ENCODE peak calls at places on chromosomes 5 and 9, in eight cellular contexts. O, Z, S, E, L, C, D and K are unnamed samples.

GRCh38 chr5:58156354-58156753 is 303.5 kb downstream of the PLK2 start:
- DNase-seq in O (no peak), Z (no peak), S (no peak), E (no peak), L (no peak), C (no peak), D (no peak), K (no peak)

GRCh38 chr5:55220433-55221185 is 6.5 kb downstream of the MCIDAS start:
- DNase-seq in O (peak), Z (no peak), S (no peak), E (no peak), L (peak), C (no peak), D (no peak), K (no peak)

GRCh38 chr9:18989865-18990264 is 43.1 kb downstream of the SAXO1 start:
- DNase-seq in O (no peak), Z (no peak), S (no peak), E (no peak), L (no peak), C (no peak), D (no peak), K (no peak)

GRCh38 chr9:83167126-83167525 is 104.2 kb upstream of the RASEF start:
- DNase-seq in O (no peak), Z (no peak), S (no peak), E (no peak), L (no peak), C (no peak), D (no peak), K (no peak)

GRCh38 chr9:133787749-133788015 is 49.5 kb upstream of the SARDH start:
- DNase-seq in O (peak), Z (no peak), S (no peak), E (peak), L (peak), C (no peak), D (peak), K (peak)

GRCh38 chr5:156473271-156473935 is 146.4 kb downstream of the SGCD start:
- DNase-seq in O (no peak), Z (no peak), S (no peak), E (no peak), L (no peak), C (no peak), D (no peak), K (no peak)

GRCh38 chr9:3403315-3403714 is 122.5 kb downstream of the RFX3 start:
- DNase-seq in O (no peak), Z (no peak), S (no peak), E (no peak), L (no peak), C (no peak), D (no peak), K (no peak)

GRCh38 chr5:163269624-163270023 is 167.8 kb upstream of the CCNG1 start:
- DNase-seq in O (no peak), Z (no peak), S (no peak), E (no peak), L (no peak), C (no peak), D (no peak), K (no peak)

GRCh38 chr9:111857555-111858211 is 38.9 kb upstream of the UGCG start:
- DNase-seq in O (no peak), Z (no peak), S (no peak), E (no peak), L (no peak), C (no peak), D (no peak), K (no peak)

GRCh38 chr9:133977421-133978201 is 14.5 kb downstream of the VAV2 start:
- DNase-seq in O (no peak), Z (no peak), S (peak), E (no peak), L (no peak), C (no peak), D (peak), K (no peak)

GRCh38 chr5:120682851-120683250 is 218.8 kb downstream of the PRR16 start:
- DNase-seq in O (no peak), Z (no peak), S (no peak), E (no peak), L (no peak), C (no peak), D (no peak), K (no peak)

GRCh38 chr9:91817493-91818225 is 132.4 kb downstream of the ROR2 start:
- DNase-seq in O (no peak), Z (no peak), S (peak), E (no peak), L (no peak), C (no peak), D (no peak), K (no peak)

GRCh38 chr9:114822708-114823107 is 16.9 kb upstream of the TNFSF15 start:
- DNase-seq in O (no peak), Z (no peak), S (no peak), E (no peak), L (no peak), C (no peak), D (no peak), K (no peak)

GRCh38 chr5:909086-909485 is 16.4 kb downstream of the TRIP13 start:
- DNase-seq in O (no peak), Z (no peak), S (no peak), E (no peak), L (no peak), C (no peak), D (peak), K (no peak)

GRCh38 chr5:173535976-173536639 is 80.3 kb downstream of the BOD1 start:
- DNase-seq in O (no peak), Z (no peak), S (no peak), E (no peak), L (no peak), C (no peak), D (no peak), K (no peak)

GRCh38 chr5:15500326-15500958 is 462 bp downstream of the FBXL7 start:
- DNase-seq in O (peak), Z (no peak), S (peak), E (no peak), L (peak), C (no peak), D (peak), K (no peak)

GRCh38 chr9:136287960-136288753 is 15.7 kb downstream of the CCDC187 start:
- DNase-seq in O (no peak), Z (no peak), S (no peak), E (no peak), L (no peak), C (no peak), D (no peak), K (peak)

GRCh38 chr9:127084071-127085039 is 38.1 kb downstream of the ANGPTL2 start:
- DNase-seq in O (no peak), Z (no peak), S (peak), E (no peak), L (no peak), C (no peak), D (no peak), K (no peak)

GRCh38 chr9:82957526-82958379 is 105.2 kb downstream of the RASEF start:
- DNase-seq in O (no peak), Z (no peak), S (no peak), E (no peak), L (no peak), C (no peak), D (no peak), K (no peak)

DNA sequence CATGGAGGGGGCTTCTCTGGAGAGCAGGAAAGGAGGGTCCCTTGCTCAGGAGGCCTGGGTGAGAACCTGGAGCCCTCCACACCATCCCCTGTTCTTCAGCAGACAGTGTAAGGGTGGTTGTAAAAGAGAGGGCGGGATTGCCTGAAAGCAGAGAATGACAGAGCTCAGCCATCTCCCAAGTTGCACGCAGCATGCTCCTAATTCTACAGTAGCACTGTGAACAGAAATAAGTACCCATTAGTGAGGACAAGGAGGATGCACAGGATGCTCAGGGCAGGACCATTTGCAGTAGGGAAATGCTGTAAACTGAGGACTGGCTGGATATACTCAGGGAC is 8.4 kb downstream of the CCDC69 start:
- DNase-seq in O (no peak), Z (no peak), S (no peak), E (no peak), L (no peak), C (no peak), D (no peak), K (no peak)
- TF ChIP-seq POLR2AphosphoS5 in O (no peak), Z (no peak), S (no peak), E (no peak), L (no peak), C (no peak), D (no peak), K (no peak)

DNA sequence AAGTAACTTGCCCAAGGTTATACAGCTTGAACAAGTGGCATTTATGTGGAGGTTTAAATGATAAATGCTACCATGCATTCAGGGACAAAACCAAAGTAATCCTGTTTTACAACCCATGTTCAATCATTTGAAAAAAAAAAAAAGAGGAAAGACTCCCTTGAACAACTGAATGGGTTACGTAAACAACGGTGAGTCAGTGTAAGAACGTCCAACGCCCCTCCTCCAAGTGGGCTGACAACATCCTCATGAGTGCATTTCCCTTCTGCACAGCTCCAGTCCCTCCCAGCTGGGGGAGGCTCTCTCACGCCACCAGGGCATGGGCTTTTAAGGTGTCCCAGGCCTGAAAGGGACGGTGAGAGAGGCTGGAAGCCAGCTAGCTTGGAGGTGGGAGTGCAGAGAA is 90.0 kb downstream of the PRRT1B start:
- DNase-seq in O (no peak), Z (no peak), S (peak), E (no peak), L (peak), C (no peak), D (peak), K (peak)
- TF ChIP-seq POLR2A in O (no peak), Z (no peak), S (peak), E (no peak), L (peak), C (no peak), D (no peak), K (no peak)

GRCh38 chr9:69820955-69821788 is 555 bp downstream of the CFAP95 start:
- DNase-seq in O (no peak), Z (no peak), S (no peak), E (no peak), L (no peak), C (no peak), D (no peak), K (no peak)

GRCh38 chr9:69816775-69817174 is 3.8 kb upstream of the CFAP95 start:
- DNase-seq in O (no peak), Z (no peak), S (no peak), E (no peak), L (no peak), C (no peak), D (no peak), K (no peak)

GRCh38 chr9:69818946-69819345 is 1.7 kb upstream of the CFAP95 start:
- DNase-seq in O (no peak), Z (no peak), S (no peak), E (no peak), L (no peak), C (no peak), D (no peak), K (no peak)

GRCh38 chr9:69815313-69815712 is 5.3 kb upstream of the CFAP95 start:
- DNase-seq in O (no peak), Z (no peak), S (no peak), E (no peak), L (no peak), C (no peak), D (no peak), K (no peak)

GRCh38 chr9:69817202-69817601 is 3.4 kb upstream of the CFAP95 start:
- DNase-seq in O (no peak), Z (no peak), S (no peak), E (no peak), L (no peak), C (no peak), D (no peak), K (no peak)
- TF ChIP-seq POLR2AphosphoS5 in O (no peak), Z (no peak), S (no peak), E (no peak), L (no peak), C (no peak), D (no peak), K (no peak)

GRCh38 chr9:120928720-120929389 is 2.3 kb upstream of the TRAF1 start:
- DNase-seq in O (peak), Z (peak), S (peak), E (peak), L (peak), C (no peak), D (peak), K (peak)

GRCh38 chr9:120928015-120928719 is 1.6 kb upstream of the TRAF1 start:
- DNase-seq in O (peak), Z (no peak), S (peak), E (no peak), L (peak), C (no peak), D (peak), K (peak)

GRCh38 chr9:120925535-120926396 is 830 bp downstream of the TRAF1 start:
- DNase-seq in O (no peak), Z (no peak), S (peak), E (no peak), L (no peak), C (no peak), D (no peak), K (no peak)

GRCh38 chr9:120926397-120926928 is at the start of gene TRAF1:
- DNase-seq in O (no peak), Z (no peak), S (peak), E (no peak), L (no peak), C (no peak), D (peak), K (no peak)

DNA sequence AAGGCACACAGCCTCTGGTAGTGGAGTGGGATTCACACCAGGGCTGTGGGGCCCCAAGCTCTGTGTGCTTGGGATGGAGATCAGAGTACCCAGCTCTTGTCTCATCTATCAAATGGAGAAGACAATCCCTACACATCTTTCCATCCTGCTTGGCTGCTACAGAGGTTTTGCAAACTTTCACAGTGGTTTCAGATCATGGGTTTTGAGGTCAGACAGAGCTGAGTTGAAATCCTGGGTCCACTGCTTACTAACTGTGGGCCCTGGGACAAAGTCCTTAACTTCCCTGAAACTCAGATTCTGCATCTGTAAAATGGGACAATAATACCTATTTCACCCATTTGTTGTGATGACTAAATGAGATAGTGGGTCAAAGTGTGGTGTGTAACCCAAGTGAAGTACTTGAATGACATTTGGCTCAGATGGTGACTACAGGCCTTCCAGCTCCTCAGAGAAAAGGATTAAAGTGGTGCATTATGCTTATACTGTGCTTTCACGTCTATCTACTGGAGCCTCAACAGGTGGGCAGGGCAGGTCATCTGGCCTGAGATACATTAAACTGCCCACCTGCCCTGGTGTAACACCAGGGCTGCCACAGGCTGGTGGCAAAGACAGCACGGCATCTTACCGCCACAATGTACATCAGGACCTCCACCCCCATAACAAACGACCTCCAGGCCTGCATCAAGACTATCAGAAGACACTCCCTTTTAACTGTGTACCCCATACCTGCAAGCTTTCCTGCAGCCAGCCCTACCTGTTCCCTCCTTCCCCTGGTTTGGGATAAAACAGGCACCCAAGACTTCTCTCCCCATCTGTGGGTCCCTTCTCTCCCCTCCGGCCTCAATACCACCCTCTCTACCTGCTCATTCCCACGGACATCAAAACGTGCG is 774 bp upstream of the TRAF1 start:
- DNase-seq in O (no peak), Z (no peak), S (peak), E (no peak), L (no peak), C (no peak), D (no peak), K (no peak)
- TF ChIP-seq POLR2A in O (no peak), Z (no peak), S (no peak), E (no peak), L (no peak), C (no peak), D (no peak), K (no peak)

GRCh38 chr5:109701252-109701651 is 11.5 kb downstream of the MAN2A1 start:
- DNase-seq in O (no peak), Z (no peak), S (no peak), E (no peak), L (no peak), C (no peak), D (no peak), K (no peak)

GRCh38 chr5:109703827-109704226 is 14.1 kb downstream of the MAN2A1 start:
- DNase-seq in O (no peak), Z (no peak), S (no peak), E (no peak), L (no peak), C (no peak), D (no peak), K (no peak)

GRCh38 chr5:109703165-109703564 is 13.4 kb downstream of the MAN2A1 start:
- DNase-seq in O (no peak), Z (no peak), S (no peak), E (no peak), L (no peak), C (no peak), D (no peak), K (no peak)

GRCh38 chr5:109701779-109702178 is 12.1 kb downstream of the MAN2A1 start:
- DNase-seq in O (no peak), Z (no peak), S (no peak), E (no peak), L (no peak), C (no peak), D (no peak), K (no peak)

GRCh38 chr5:109700516-109701174 is 10.9 kb downstream of the MAN2A1 start:
- DNase-seq in O (no peak), Z (no peak), S (no peak), E (no peak), L (no peak), C (no peak), D (no peak), K (no peak)
- TF ChIP-seq POLR2AphosphoS5 in O (no peak), Z (no peak), S (no peak), E (no peak), L (no peak), C (no peak), D (no peak), K (no peak)

DNA sequence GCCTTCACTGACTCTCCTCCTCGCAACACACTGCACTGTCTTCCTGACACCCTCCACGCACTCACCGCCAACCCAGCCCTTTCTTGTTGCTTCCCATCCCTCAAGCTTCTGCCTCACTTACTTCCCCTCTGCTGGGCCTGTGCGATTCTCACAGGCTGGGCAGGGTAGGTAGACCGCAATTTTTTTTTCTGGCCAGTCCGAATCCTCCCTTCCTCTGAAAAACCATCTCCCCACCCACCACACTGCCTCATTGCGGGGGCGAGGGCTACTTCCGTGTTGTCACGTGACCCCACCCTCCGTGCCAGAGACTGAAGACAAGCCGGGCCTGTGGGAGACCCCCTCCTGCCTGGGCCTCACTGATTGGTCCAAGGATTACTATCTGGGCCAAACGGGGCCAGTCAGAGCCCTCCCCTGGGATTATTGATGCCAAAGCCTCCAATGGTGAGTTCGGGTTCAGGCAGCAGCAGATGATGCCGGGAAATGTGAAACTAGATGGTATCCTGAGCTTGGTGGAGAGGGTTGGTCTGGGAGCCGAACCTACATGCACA is 73.1 kb downstream of the STK10 start:
- DNase-seq in O (no peak), Z (no peak), S (no peak), E (peak), L (peak), C (no peak), D (peak), K (no peak)
- TF ChIP-seq POLR2A in O (no peak), Z (no peak), S (no peak), E (peak), L (no peak), C (no peak), D (no peak), K (no peak)

GRCh38 chr5:171673840-171674239 is 111.8 kb upstream of the SMIM23 start:
- DNase-seq in O (no peak), Z (no peak), S (no peak), E (no peak), L (no peak), C (no peak), D (no peak), K (no peak)
- TF ChIP-seq POLR2AphosphoS5 in O (no peak), Z (no peak), S (no peak), E (no peak), L (no peak), C (no peak), D (no peak), K (no peak)

DNA sequence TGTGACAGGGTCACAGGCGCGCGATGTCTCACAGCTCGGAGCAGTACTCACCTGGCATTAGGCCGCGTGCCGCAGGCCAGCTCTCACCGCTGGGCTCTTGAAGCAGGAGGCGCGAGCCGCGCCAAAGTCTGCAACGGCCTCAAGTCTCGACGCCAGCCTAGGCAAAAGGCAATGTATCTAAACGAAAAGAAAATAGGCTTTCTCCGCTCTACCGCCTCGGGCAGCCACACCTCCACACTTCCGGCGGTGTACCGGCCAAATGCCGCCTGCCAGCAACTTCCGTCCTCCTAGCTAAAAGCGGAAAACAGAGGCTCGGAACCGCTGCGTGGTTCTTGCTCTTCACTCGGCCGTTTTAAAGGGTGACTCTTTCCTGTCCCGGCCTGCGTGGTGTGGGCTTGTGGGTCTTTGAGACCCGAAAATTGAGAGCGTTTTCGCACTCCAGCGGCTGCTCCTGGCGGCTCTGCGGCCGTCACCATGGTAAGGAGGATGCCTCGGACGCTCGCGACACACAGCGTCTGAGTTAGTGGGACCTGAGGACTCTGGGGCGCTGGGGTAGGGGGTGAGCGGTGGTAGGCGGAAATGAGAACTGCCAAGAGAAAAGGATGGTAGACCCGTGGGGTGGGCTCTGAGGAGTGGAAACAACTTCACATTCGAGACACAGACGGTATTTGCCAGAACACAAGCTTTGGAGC is at the start of the genes GFM2 and NSA2:
- DNase-seq in O (peak), Z (peak), S (peak), E (peak), L (peak), C (no peak), D (peak), K (peak)
- TF ChIP-seq POLR2A in O (no peak), Z (no peak), S (no peak), E (peak), L (peak), C (no peak), D (peak), K (peak)